ENCODE peak calls at places on chromosomes 12 and 14, in five cellular contexts. X, E, I, M and S are unnamed samples.

GRCh38 chr14:65948302-65948701 is 535.8 kb downstream of the FUT8 start:
- DNase-seq in X (no peak), E (no peak), I (no peak), M (no peak), S (no peak)

GRCh38 chr12:55049676-55050075 is 29.9 kb downstream of the NEUROD4 start:
- DNase-seq in X (no peak), E (no peak), I (no peak), M (no peak), S (no peak)

GRCh38 chr14:98173291-98173690 is 1098.7 kb downstream of the BCL11B start:
- DNase-seq in X (no peak), E (no peak), I (no peak), M (no peak), S (no peak)

GRCh38 chr14:93788557-93789365 is 476 bp upstream of the PRIMA1 start:
- DNase-seq in X (peak; percentile 57), E (no peak), I (no peak), M (no peak), S (no peak)

GRCh38 chr14:76355771-76356170 is 20.2 kb upstream of the ESRRB start:
- DNase-seq in X (no peak), E (no peak), I (no peak), M (no peak), S (no peak)

GRCh38 chr12:26614217-26614616 is 218.8 kb downstream of the ITPR2 start:
- DNase-seq in X (no peak), E (no peak), I (no peak), M (no peak), S (peak; percentile 60)

GRCh38 chr14:105146976-105147700 is 21.4 kb downstream of the JAG2 start:
- DNase-seq in X (no peak), E (no peak), I (no peak), M (no peak), S (no peak)

GRCh38 chr12:99271071-99271470 is 376.5 kb upstream of the GARIN6 start:
- DNase-seq in X (no peak), E (no peak), I (no peak), M (no peak), S (no peak)